ENCODE peak calls at places on chromosomes 7 and 10, in eight cellular contexts. One of them, this sample, is unnamed.

GRCh38 chr10:13784067-13784466 is 197.3 kb downstream of the PRPF18 start:
- DNase-seq in thoracic aorta: no peak
- DNase-seq in adrenal gland: no peak
- DNase-seq in cardiac muscle cell: no peak
- DNase-seq in RWPE2: no peak
- DNase-seq in mesenchymal stem cell: peak; percentile 67
- DNase-seq in mammary epithelial cell: no peak
- DNase-seq in GM23338: peak; percentile 52
- DNase-seq in this sample: no peak

GRCh38 chr7:27150568-27151340 is 1.6 kb downstream of the HOXA3 start:
- DNase-seq in GM23338: peak; percentile 85
- DNase-seq in thoracic aorta: no peak
- DNase-seq in RWPE2: peak; percentile 85
- DNase-seq in cardiac muscle cell: peak; percentile 79
- DNase-seq in adrenal gland: peak; percentile 86
- DNase-seq in mesenchymal stem cell: peak; percentile 65
- DNase-seq in mammary epithelial cell: peak; percentile 85
- DNase-seq in this sample: peak; percentile 62

GRCh38 chr7:139321071-139321745 is 19.9 kb upstream of the FMC1 start:
- DNase-seq in cardiac muscle cell: peak; percentile 32
- DNase-seq in GM23338: peak; percentile 75
- DNase-seq in mesenchymal stem cell: peak; percentile 12
- DNase-seq in adrenal gland: no peak
- DNase-seq in RWPE2: no peak
- DNase-seq in mammary epithelial cell: peak; percentile 33
- DNase-seq in thoracic aorta: no peak
- DNase-seq in this sample: no peak

GRCh38 chr7:15937571-15937970 is 251.1 kb upstream of the MEOX2 start:
- DNase-seq in mesenchymal stem cell: no peak
- DNase-seq in cardiac muscle cell: no peak
- DNase-seq in thoracic aorta: no peak
- DNase-seq in RWPE2: no peak
- DNase-seq in adrenal gland: no peak
- DNase-seq in GM23338: no peak
- DNase-seq in mammary epithelial cell: no peak
- DNase-seq in this sample: no peak

GRCh38 chr10:114714281-114714741 is 56.2 kb upstream of the ABLIM1 start:
- DNase-seq in adrenal gland: no peak
- DNase-seq in thoracic aorta: no peak
- DNase-seq in GM23338: no peak
- DNase-seq in RWPE2: peak; percentile 72
- DNase-seq in mesenchymal stem cell: peak; percentile 95
- DNase-seq in mammary epithelial cell: peak; percentile 79
- DNase-seq in cardiac muscle cell: peak; percentile 95
- DNase-seq in this sample: peak; percentile 41

GRCh38 chr7:732094-732541 is 5.0 kb upstream of the PRKAR1B start:
- DNase-seq in RWPE2: peak; percentile 64
- DNase-seq in mammary epithelial cell: no peak
- DNase-seq in cardiac muscle cell: peak; percentile 45
- DNase-seq in thoracic aorta: no peak
- DNase-seq in adrenal gland: peak; percentile 66
- DNase-seq in mesenchymal stem cell: no peak
- DNase-seq in GM23338: peak; percentile 71
- DNase-seq in this sample: no peak

GRCh38 chr10:61076572-61077114 is 132.7 kb upstream of the RHOBTB1 start:
- DNase-seq in GM23338: no peak
- DNase-seq in RWPE2: no peak
- DNase-seq in thoracic aorta: no peak
- DNase-seq in cardiac muscle cell: no peak
- DNase-seq in adrenal gland: no peak
- DNase-seq in mammary epithelial cell: no peak
- DNase-seq in mesenchymal stem cell: peak; percentile 32
- DNase-seq in this sample: no peak

GRCh38 chr10:10869592-10869991 is 148.1 kb upstream of the CELF2 start:
- DNase-seq in cardiac muscle cell: no peak
- DNase-seq in GM23338: no peak
- DNase-seq in adrenal gland: no peak
- DNase-seq in mammary epithelial cell: no peak
- DNase-seq in RWPE2: no peak
- DNase-seq in thoracic aorta: no peak
- DNase-seq in mesenchymal stem cell: peak; percentile 56
- DNase-seq in this sample: no peak

GRCh38 chr10:79246606-79247275 is 100.5 kb upstream of the PPIF start:
- DNase-seq in RWPE2: no peak
- DNase-seq in thoracic aorta: no peak
- DNase-seq in mammary epithelial cell: no peak
- DNase-seq in GM23338: no peak
- DNase-seq in mesenchymal stem cell: peak; percentile 67
- DNase-seq in adrenal gland: peak; percentile 68
- DNase-seq in cardiac muscle cell: no peak
- DNase-seq in this sample: no peak

GRCh38 chr10:103445767-103446567 is 6.2 kb downstream of the CALHM2 start:
- DNase-seq in thoracic aorta: peak; percentile 73
- DNase-seq in mammary epithelial cell: no peak
- DNase-seq in mesenchymal stem cell: peak; percentile 83
- DNase-seq in RWPE2: no peak
- DNase-seq in adrenal gland: peak; percentile 89
- DNase-seq in cardiac muscle cell: no peak
- DNase-seq in GM23338: no peak
- DNase-seq in this sample: peak; percentile 64

GRCh38 chr7:1691601-1692499 is 21.8 kb downstream of the ELFN1 start:
- DNase-seq in cardiac muscle cell: no peak
- DNase-seq in RWPE2: peak; percentile 58
- DNase-seq in mammary epithelial cell: peak; percentile 59
- DNase-seq in mesenchymal stem cell: no peak
- DNase-seq in GM23338: no peak
- DNase-seq in adrenal gland: no peak
- DNase-seq in thoracic aorta: no peak
- DNase-seq in this sample: no peak

GRCh38 chr10:127354992-127355391 is 158.6 kb upstream of the INSYN2A start:
- DNase-seq in adrenal gland: no peak
- DNase-seq in mammary epithelial cell: no peak
- DNase-seq in cardiac muscle cell: no peak
- DNase-seq in RWPE2: no peak
- DNase-seq in thoracic aorta: no peak
- DNase-seq in GM23338: no peak
- DNase-seq in mesenchymal stem cell: no peak
- DNase-seq in this sample: no peak

GRCh38 chr10:45602082-45602730 is 70.4 kb downstream of the ZFAND4 start:
- DNase-seq in thoracic aorta: no peak
- DNase-seq in GM23338: no peak
- DNase-seq in cardiac muscle cell: no peak
- DNase-seq in adrenal gland: peak; percentile 67
- DNase-seq in RWPE2: no peak
- DNase-seq in mesenchymal stem cell: peak; percentile 72
- DNase-seq in mammary epithelial cell: no peak
- DNase-seq in this sample: no peak

GRCh38 chr10:30784521-30784895 is 155.0 kb upstream of the LYZL2 start:
- DNase-seq in cardiac muscle cell: no peak
- DNase-seq in mammary epithelial cell: no peak
- DNase-seq in adrenal gland: no peak
- DNase-seq in thoracic aorta: no peak
- DNase-seq in GM23338: no peak
- DNase-seq in RWPE2: no peak
- DNase-seq in mesenchymal stem cell: peak; percentile 62
- DNase-seq in this sample: no peak

GRCh38 chr7:6558837-6559236 is 7.6 kb upstream of the GRID2IP start:
- DNase-seq in thoracic aorta: no peak
- DNase-seq in adrenal gland: peak; percentile 20
- DNase-seq in GM23338: peak; percentile 87
- DNase-seq in RWPE2: no peak
- DNase-seq in cardiac muscle cell: peak; percentile 53
- DNase-seq in mesenchymal stem cell: peak; percentile 54
- DNase-seq in mammary epithelial cell: peak; percentile 22
- DNase-seq in this sample: no peak

GRCh38 chr10:32454148-32454547 is 8.2 kb downstream of the CCDC7 start:
- DNase-seq in cardiac muscle cell: no peak
- DNase-seq in mesenchymal stem cell: no peak
- DNase-seq in mammary epithelial cell: peak; percentile 2
- DNase-seq in GM23338: no peak
- DNase-seq in RWPE2: no peak
- DNase-seq in adrenal gland: peak; percentile 38
- DNase-seq in thoracic aorta: no peak
- DNase-seq in this sample: no peak

GRCh38 chr7:86407291-86407690 is 236.4 kb upstream of the GRM3 start:
- DNase-seq in mammary epithelial cell: no peak
- DNase-seq in thoracic aorta: no peak
- DNase-seq in cardiac muscle cell: no peak
- DNase-seq in GM23338: no peak
- DNase-seq in mesenchymal stem cell: no peak
- DNase-seq in RWPE2: no peak
- DNase-seq in adrenal gland: no peak
- DNase-seq in this sample: no peak

DNA sequence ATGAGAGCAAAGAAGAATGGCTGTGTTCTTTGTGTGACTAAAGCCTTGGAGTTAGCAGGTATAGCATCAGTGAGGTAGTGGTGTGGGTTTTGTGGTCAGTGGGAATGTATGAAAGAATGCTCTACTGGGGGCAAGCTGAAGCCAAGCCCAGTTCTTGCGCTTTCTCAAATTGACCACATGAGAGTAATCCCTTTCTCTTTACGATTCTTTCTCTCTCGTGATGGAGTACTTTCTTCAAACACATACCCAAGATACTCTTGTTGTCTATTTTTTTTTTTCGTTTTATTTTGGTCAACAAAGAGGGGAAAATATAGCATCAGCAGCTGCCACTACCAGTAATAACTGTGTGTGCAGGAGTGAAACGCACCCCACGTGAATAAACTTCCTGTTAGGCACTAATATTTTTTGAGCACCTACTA is 8.4 kb upstream of the PANK1 start:
- DNase-seq in RWPE2: no peak
- DNase-seq in cardiac muscle cell: no peak
- DNase-seq in adrenal gland: no peak
- DNase-seq in mesenchymal stem cell: no peak
- DNase-seq in thoracic aorta: no peak
- DNase-seq in GM23338: no peak
- DNase-seq in mammary epithelial cell: peak; percentile 85
- DNase-seq in this sample: no peak
- H3K4me3 ChIP-seq in RWPE2: no peak overlapping the region
- H3K4me3 ChIP-seq in cardiac muscle cell: no peak overlapping the region
- H3K4me3 ChIP-seq in adrenal gland: no peak overlapping the region
- H3K4me3 ChIP-seq in mesenchymal stem cell: no peak overlapping the region
- H3K4me3 ChIP-seq in thoracic aorta: no peak overlapping the region
- H3K4me3 ChIP-seq in GM23338: no peak overlapping the region
- H3K4me3 ChIP-seq in mammary epithelial cell: no peak overlapping the region
- H3K4me3 ChIP-seq in this sample: no peak overlapping the region

DNA sequence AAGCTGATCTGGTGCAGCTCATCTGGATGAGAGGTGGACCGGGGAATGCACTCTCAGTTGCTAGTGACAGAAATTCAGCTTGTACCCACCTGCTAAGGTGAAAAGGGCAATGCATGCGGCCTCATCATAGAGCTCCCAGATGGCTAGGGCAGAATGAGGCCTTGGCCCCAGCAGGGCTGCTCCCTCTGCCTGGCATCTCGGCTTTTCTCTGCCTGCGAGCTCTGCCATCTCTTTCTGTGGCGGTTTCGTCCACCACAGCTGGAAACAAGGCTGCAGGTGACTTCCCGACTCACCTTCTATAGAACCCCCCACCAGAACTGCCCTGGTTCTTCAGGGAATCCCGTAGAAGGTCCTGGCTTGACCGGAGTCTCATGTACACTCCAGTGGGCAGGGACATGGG is 60.1 kb downstream of the TACC2 start:
- DNase-seq in thoracic aorta: no peak
- DNase-seq in RWPE2: no peak
- DNase-seq in mesenchymal stem cell: no peak
- DNase-seq in GM23338: no peak
- DNase-seq in mammary epithelial cell: no peak
- DNase-seq in cardiac muscle cell: no peak
- DNase-seq in adrenal gland: no peak
- DNase-seq in this sample: no peak
- H3K27ac ChIP-seq in thoracic aorta: no peak overlapping the region
- H3K27ac ChIP-seq in RWPE2: no peak overlapping the region
- H3K27ac ChIP-seq in mesenchymal stem cell: no peak overlapping the region
- H3K27ac ChIP-seq in GM23338: no peak overlapping the region
- H3K27ac ChIP-seq in mammary epithelial cell: no peak overlapping the region
- H3K27ac ChIP-seq in cardiac muscle cell: peak overlapping the region; percentile 31
- H3K27ac ChIP-seq in adrenal gland: no peak overlapping the region
- H3K27ac ChIP-seq in this sample: no peak overlapping the region

GRCh38 chr10:125232841-125233240 is 72.5 kb upstream of the CTBP2 start:
- DNase-seq in mammary epithelial cell: no peak
- DNase-seq in adrenal gland: no peak
- DNase-seq in thoracic aorta: no peak
- DNase-seq in mesenchymal stem cell: peak; percentile 9
- DNase-seq in GM23338: no peak
- DNase-seq in RWPE2: no peak
- DNase-seq in cardiac muscle cell: no peak
- DNase-seq in this sample: no peak
- H3K4me3 ChIP-seq in mammary epithelial cell: no peak overlapping the region
- H3K4me3 ChIP-seq in adrenal gland: no peak overlapping the region
- H3K4me3 ChIP-seq in thoracic aorta: no peak overlapping the region
- H3K4me3 ChIP-seq in mesenchymal stem cell: no peak overlapping the region
- H3K4me3 ChIP-seq in GM23338: no peak overlapping the region
- H3K4me3 ChIP-seq in RWPE2: no peak overlapping the region
- H3K4me3 ChIP-seq in cardiac muscle cell: no peak overlapping the region
- H3K4me3 ChIP-seq in this sample: no peak overlapping the region

GRCh38 chr10:91603173-91603572 is 29.7 kb downstream of the PPP1R3C start:
- DNase-seq in RWPE2: no peak
- DNase-seq in mesenchymal stem cell: no peak
- DNase-seq in mammary epithelial cell: no peak
- DNase-seq in GM23338: no peak
- DNase-seq in adrenal gland: no peak
- DNase-seq in cardiac muscle cell: no peak
- DNase-seq in thoracic aorta: no peak
- DNase-seq in this sample: no peak

GRCh38 chr10:91604936-91605534 is 27.8 kb downstream of the PPP1R3C start:
- DNase-seq in cardiac muscle cell: no peak
- DNase-seq in mesenchymal stem cell: peak; percentile 76
- DNase-seq in RWPE2: no peak
- DNase-seq in adrenal gland: no peak
- DNase-seq in GM23338: no peak
- DNase-seq in mammary epithelial cell: peak; percentile 66
- DNase-seq in thoracic aorta: no peak
- DNase-seq in this sample: no peak

GRCh38 chr10:91603931-91604331 is 28.9 kb downstream of the PPP1R3C start:
- DNase-seq in cardiac muscle cell: no peak
- DNase-seq in RWPE2: no peak
- DNase-seq in adrenal gland: no peak
- DNase-seq in mesenchymal stem cell: no peak
- DNase-seq in thoracic aorta: no peak
- DNase-seq in mammary epithelial cell: peak; percentile 53
- DNase-seq in GM23338: no peak
- DNase-seq in this sample: no peak

GRCh38 chr10:91605968-91606367 is 26.9 kb downstream of the PPP1R3C start:
- DNase-seq in mesenchymal stem cell: no peak
- DNase-seq in cardiac muscle cell: no peak
- DNase-seq in RWPE2: no peak
- DNase-seq in mammary epithelial cell: no peak
- DNase-seq in thoracic aorta: no peak
- DNase-seq in GM23338: no peak
- DNase-seq in adrenal gland: no peak
- DNase-seq in this sample: no peak

DNA sequence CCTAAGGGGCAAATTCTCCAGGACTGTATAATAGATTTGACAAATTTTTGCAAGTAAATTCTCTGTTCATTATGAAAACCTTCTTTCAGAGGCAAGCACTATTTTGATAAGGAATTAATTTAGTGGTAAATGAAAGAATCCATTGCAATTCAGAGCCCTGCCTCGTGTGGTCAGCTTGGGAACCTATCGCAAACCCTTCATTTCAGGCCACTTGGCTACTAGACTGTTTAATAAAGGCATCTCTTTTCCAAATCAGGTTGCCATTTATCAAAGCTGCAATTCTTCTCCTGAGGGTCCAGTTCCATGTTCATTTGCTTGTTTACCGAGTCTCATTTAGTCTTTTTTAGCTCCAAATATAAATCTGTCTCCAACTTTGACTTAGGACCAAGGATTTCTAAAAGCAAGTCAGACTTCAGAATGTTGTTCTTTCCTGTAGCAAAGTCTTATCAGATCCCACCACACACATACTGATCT is 28.4 kb downstream of the PPP1R3C start:
- DNase-seq in adrenal gland: no peak
- DNase-seq in thoracic aorta: no peak
- DNase-seq in mammary epithelial cell: no peak
- DNase-seq in RWPE2: no peak
- DNase-seq in GM23338: peak; percentile 35
- DNase-seq in mesenchymal stem cell: peak; percentile 34
- DNase-seq in cardiac muscle cell: no peak
- DNase-seq in this sample: no peak
- H3K27ac ChIP-seq in adrenal gland: no peak overlapping the region
- H3K27ac ChIP-seq in thoracic aorta: peak overlapping the region; percentile 67
- H3K27ac ChIP-seq in mammary epithelial cell: no peak overlapping the region
- H3K27ac ChIP-seq in RWPE2: peak overlapping the region; percentile 92
- H3K27ac ChIP-seq in GM23338: no peak overlapping the region
- H3K27ac ChIP-seq in mesenchymal stem cell: peak overlapping the region; percentile 98
- H3K27ac ChIP-seq in cardiac muscle cell: no peak overlapping the region
- H3K27ac ChIP-seq in this sample: no peak overlapping the region